ENCODE peak calls at places on chromosomes 5 and 9, in seven cellular contexts. One of them, this sample, is unnamed.
A peak's percentile ranks its signal among the peaks of the same experiment; 100 is the strongest.

GRCh38 chr5:56279291-56279690 is 46.2 kb upstream of the ANKRD55 start:
- DNase-seq in CD4-positive, alpha-beta T cell: no peak
- DNase-seq in OCI-LY7: no peak
- DNase-seq in A549: no peak
- DNase-seq in ascending aorta: no peak
- DNase-seq in substantia nigra: no peak
- DNase-seq in PC-3: no peak
- DNase-seq in this sample: no peak

GRCh38 chr9:130508218-130508617 is 63.5 kb downstream of the ASS1 start:
- DNase-seq in CD4-positive, alpha-beta T cell: no peak
- DNase-seq in OCI-LY7: no peak
- DNase-seq in A549: no peak
- DNase-seq in ascending aorta: no peak
- DNase-seq in substantia nigra: no peak
- DNase-seq in PC-3: no peak
- DNase-seq in this sample: no peak

GRCh38 chr5:107869459-107870115 is 198.8 kb upstream of the EFNA5 start:
- DNase-seq in CD4-positive, alpha-beta T cell: no peak
- DNase-seq in OCI-LY7: no peak
- DNase-seq in A549: peak; percentile 64
- DNase-seq in ascending aorta: no peak
- DNase-seq in substantia nigra: no peak
- DNase-seq in PC-3: peak; percentile 96
- DNase-seq in this sample: peak; percentile 86

GRCh38 chr5:57989378-57989777 is 470.5 kb downstream of the PLK2 start:
- DNase-seq in CD4-positive, alpha-beta T cell: no peak
- DNase-seq in OCI-LY7: no peak
- DNase-seq in A549: peak; percentile 52
- DNase-seq in ascending aorta: no peak
- DNase-seq in substantia nigra: no peak
- DNase-seq in PC-3: peak; percentile 68
- DNase-seq in this sample: peak; percentile 48

GRCh38 chr5:174083041-174083827 is 37.7 kb downstream of the NSG2 start:
- DNase-seq in CD4-positive, alpha-beta T cell: no peak
- DNase-seq in OCI-LY7: no peak
- DNase-seq in A549: no peak
- DNase-seq in ascending aorta: no peak
- DNase-seq in substantia nigra: no peak
- DNase-seq in PC-3: no peak
- DNase-seq in this sample: no peak

GRCh38 chr5:10467281-10468198 is 25.9 kb downstream of the ROPN1L start:
- DNase-seq in CD4-positive, alpha-beta T cell: no peak
- DNase-seq in OCI-LY7: no peak
- DNase-seq in A549: no peak
- DNase-seq in ascending aorta: no peak
- DNase-seq in substantia nigra: no peak
- DNase-seq in PC-3: peak; percentile 85
- DNase-seq in this sample: no peak

GRCh38 chr9:70921126-70921525 is 200.3 kb downstream of the TRPM3 start:
- DNase-seq in CD4-positive, alpha-beta T cell: no peak
- DNase-seq in OCI-LY7: no peak
- DNase-seq in A549: no peak
- DNase-seq in ascending aorta: no peak
- DNase-seq in substantia nigra: no peak
- DNase-seq in PC-3: no peak
- DNase-seq in this sample: no peak

GRCh38 chr5:151950681-151951080 is 26.0 kb upstream of the GLRA1 start:
- DNase-seq in CD4-positive, alpha-beta T cell: no peak
- DNase-seq in OCI-LY7: no peak
- DNase-seq in A549: no peak
- DNase-seq in ascending aorta: no peak
- DNase-seq in substantia nigra: no peak
- DNase-seq in PC-3: peak; percentile 12
- DNase-seq in this sample: no peak

GRCh38 chr5:60487885-60488425 is 212.0 kb downstream of the DEPDC1B start:
- DNase-seq in CD4-positive, alpha-beta T cell: no peak
- DNase-seq in OCI-LY7: no peak
- DNase-seq in A549: peak; percentile 46
- DNase-seq in ascending aorta: no peak
- DNase-seq in substantia nigra: no peak
- DNase-seq in PC-3: peak; percentile 35
- DNase-seq in this sample: peak; percentile 64

GRCh38 chr9:133182151-133182550 is 18.4 kb upstream of the GBGT1 start:
- DNase-seq in CD4-positive, alpha-beta T cell: no peak
- DNase-seq in OCI-LY7: no peak
- DNase-seq in A549: no peak
- DNase-seq in ascending aorta: no peak
- DNase-seq in substantia nigra: no peak
- DNase-seq in PC-3: no peak
- DNase-seq in this sample: no peak

GRCh38 chr5:179267671-179268071 is 77.6 kb downstream of the ADAMTS2 start:
- DNase-seq in CD4-positive, alpha-beta T cell: no peak
- DNase-seq in OCI-LY7: no peak
- DNase-seq in A549: no peak
- DNase-seq in ascending aorta: peak; percentile 63
- DNase-seq in substantia nigra: no peak
- DNase-seq in PC-3: no peak
- DNase-seq in this sample: no peak

GRCh38 chr5:179266291-179267070 is 78.8 kb downstream of the ADAMTS2 start:
- DNase-seq in CD4-positive, alpha-beta T cell: no peak
- DNase-seq in OCI-LY7: no peak
- DNase-seq in A549: no peak
- DNase-seq in ascending aorta: peak; percentile 58
- DNase-seq in substantia nigra: no peak
- DNase-seq in PC-3: no peak
- DNase-seq in this sample: no peak

GRCh38 chr5:179265529-179266290 is 79.6 kb downstream of the ADAMTS2 start:
- DNase-seq in CD4-positive, alpha-beta T cell: no peak
- DNase-seq in OCI-LY7: no peak
- DNase-seq in A549: no peak
- DNase-seq in ascending aorta: peak; percentile 99
- DNase-seq in substantia nigra: no peak
- DNase-seq in PC-3: peak; percentile 19
- DNase-seq in this sample: peak; percentile 72

GRCh38 chr5:179268399-179268952 is 76.8 kb downstream of the ADAMTS2 start:
- DNase-seq in CD4-positive, alpha-beta T cell: no peak
- DNase-seq in OCI-LY7: no peak
- DNase-seq in A549: no peak
- DNase-seq in ascending aorta: peak; percentile 47
- DNase-seq in substantia nigra: no peak
- DNase-seq in PC-3: no peak
- DNase-seq in this sample: no peak

GRCh38 chr5:179267071-179267670 is 78.1 kb downstream of the ADAMTS2 start:
- DNase-seq in CD4-positive, alpha-beta T cell: no peak
- DNase-seq in OCI-LY7: no peak
- DNase-seq in A549: no peak
- DNase-seq in ascending aorta: peak; percentile 63
- DNase-seq in substantia nigra: no peak
- DNase-seq in PC-3: no peak
- DNase-seq in this sample: no peak
- H3K27ac ChIP-seq in CD4-positive, alpha-beta T cell: no peak overlapping the region
- H3K27ac ChIP-seq in OCI-LY7: no peak overlapping the region
- H3K27ac ChIP-seq in A549: no peak overlapping the region
- H3K27ac ChIP-seq in ascending aorta: peak overlapping the region; percentile 33
- H3K27ac ChIP-seq in substantia nigra: no peak overlapping the region
- H3K27ac ChIP-seq in PC-3: no peak overlapping the region
- H3K27ac ChIP-seq in this sample: no peak overlapping the region

DNA sequence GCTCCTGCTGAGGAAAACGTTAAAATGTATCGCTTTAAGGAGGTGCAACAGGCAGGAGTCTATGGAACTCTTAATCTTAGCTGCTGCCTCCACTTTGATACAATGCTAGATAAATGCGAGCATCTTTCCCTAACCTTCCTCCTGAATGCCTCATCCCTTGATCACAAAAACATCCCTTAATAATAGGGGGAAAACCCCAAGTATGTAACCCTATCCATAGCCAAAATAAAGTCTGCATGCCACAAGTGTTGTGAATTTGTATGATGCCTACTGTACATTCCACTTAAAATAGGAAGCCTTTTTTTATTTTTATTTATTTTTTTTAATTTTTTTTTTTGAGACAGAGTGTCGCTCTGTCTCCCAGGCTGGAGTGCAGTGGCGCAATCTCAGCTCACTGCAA is 206.9 kb downstream of the AOPEP start:
- DNase-seq in CD4-positive, alpha-beta T cell: no peak
- DNase-seq in OCI-LY7: no peak
- DNase-seq in A549: no peak
- DNase-seq in ascending aorta: no peak
- DNase-seq in substantia nigra: no peak
- DNase-seq in PC-3: no peak
- DNase-seq in this sample: no peak
- H3K27ac ChIP-seq in CD4-positive, alpha-beta T cell: no peak overlapping the region
- H3K27ac ChIP-seq in OCI-LY7: no peak overlapping the region
- H3K27ac ChIP-seq in A549: peak overlapping the region; percentile 52
- H3K27ac ChIP-seq in ascending aorta: peak overlapping the region; percentile 71
- H3K27ac ChIP-seq in substantia nigra: no peak overlapping the region
- H3K27ac ChIP-seq in PC-3: no peak overlapping the region
- H3K27ac ChIP-seq in this sample: no peak overlapping the region

GRCh38 chr5:76954383-76954763 is 1.5 kb downstream of the CRHBP start:
- DNase-seq in CD4-positive, alpha-beta T cell: no peak
- DNase-seq in OCI-LY7: no peak
- DNase-seq in A549: no peak
- DNase-seq in ascending aorta: no peak
- DNase-seq in substantia nigra: no peak
- DNase-seq in PC-3: no peak
- DNase-seq in this sample: no peak

GRCh38 chr5:76947064-76947463 is 5.8 kb upstream of the CRHBP start:
- DNase-seq in CD4-positive, alpha-beta T cell: no peak
- DNase-seq in OCI-LY7: no peak
- DNase-seq in A549: no peak
- DNase-seq in ascending aorta: no peak
- DNase-seq in substantia nigra: no peak
- DNase-seq in PC-3: no peak
- DNase-seq in this sample: no peak

GRCh38 chr5:76953551-76954382 is 922 bp downstream of the CRHBP start:
- DNase-seq in CD4-positive, alpha-beta T cell: no peak
- DNase-seq in OCI-LY7: no peak
- DNase-seq in A549: peak; percentile 11
- DNase-seq in ascending aorta: no peak
- DNase-seq in substantia nigra: no peak
- DNase-seq in PC-3: no peak
- DNase-seq in this sample: no peak

GRCh38 chr5:76956033-76956432 is 3.2 kb downstream of the CRHBP start:
- DNase-seq in CD4-positive, alpha-beta T cell: no peak
- DNase-seq in OCI-LY7: no peak
- DNase-seq in A549: no peak
- DNase-seq in ascending aorta: no peak
- DNase-seq in substantia nigra: no peak
- DNase-seq in PC-3: no peak
- DNase-seq in this sample: no peak

GRCh38 chr5:76952795-76953536 is at the start of gene CRHBP:
- DNase-seq in CD4-positive, alpha-beta T cell: no peak
- DNase-seq in OCI-LY7: no peak
- DNase-seq in A549: no peak
- DNase-seq in ascending aorta: no peak
- DNase-seq in substantia nigra: no peak
- DNase-seq in PC-3: no peak
- DNase-seq in this sample: no peak
- H3K27ac ChIP-seq in CD4-positive, alpha-beta T cell: no peak within 1 kb of the TSS
- H3K27ac ChIP-seq in OCI-LY7: no peak within 1 kb of the TSS
- H3K27ac ChIP-seq in A549: no peak within 1 kb of the TSS
- H3K27ac ChIP-seq in ascending aorta: no peak within 1 kb of the TSS
- H3K27ac ChIP-seq in substantia nigra: peak within 1 kb of the TSS; percentile 36
- H3K27ac ChIP-seq in PC-3: no peak within 1 kb of the TSS
- H3K27ac ChIP-seq in this sample: no peak within 1 kb of the TSS

DNA sequence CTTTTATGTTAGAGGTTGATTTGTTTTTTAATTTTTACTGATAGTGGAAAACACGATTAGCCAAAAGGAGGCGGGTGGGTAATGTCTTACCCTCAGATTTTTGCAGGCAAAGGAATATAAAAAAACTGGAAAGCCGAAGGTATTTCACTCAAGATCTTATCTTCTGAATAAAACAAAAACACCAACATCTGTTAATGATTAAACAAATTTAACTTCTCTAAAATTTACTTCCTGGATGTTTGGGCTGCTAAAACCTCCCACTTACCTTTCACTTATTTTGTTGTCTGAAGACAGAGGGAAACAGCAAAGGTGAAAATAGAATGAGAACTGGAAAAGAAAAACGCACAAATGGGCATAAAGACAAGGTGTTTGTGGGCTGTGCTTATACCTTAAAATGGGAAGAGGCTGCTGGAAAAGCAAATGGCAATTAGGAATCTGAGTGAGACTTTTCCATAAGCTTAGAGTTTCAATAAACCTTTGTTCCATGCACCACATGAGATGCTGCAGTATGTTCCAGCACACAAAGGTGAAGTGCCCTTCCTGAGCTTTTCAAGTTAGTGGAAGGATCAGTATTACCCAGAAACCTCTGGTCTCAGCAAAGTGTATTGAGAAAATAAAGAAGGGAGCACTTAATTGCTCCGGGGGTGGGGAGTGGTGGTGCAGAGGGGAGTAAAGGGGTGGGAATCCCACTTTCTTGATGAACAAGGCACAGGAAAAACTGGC is 298.3 kb downstream of the BNC2 start:
- DNase-seq in CD4-positive, alpha-beta T cell: no peak
- DNase-seq in OCI-LY7: no peak
- DNase-seq in A549: no peak
- DNase-seq in ascending aorta: no peak
- DNase-seq in substantia nigra: no peak
- DNase-seq in PC-3: peak; percentile 1
- DNase-seq in this sample: no peak
- H3K27ac ChIP-seq in CD4-positive, alpha-beta T cell: no peak overlapping the region
- H3K27ac ChIP-seq in OCI-LY7: no peak overlapping the region
- H3K27ac ChIP-seq in A549: no peak overlapping the region
- H3K27ac ChIP-seq in ascending aorta: no peak overlapping the region
- H3K27ac ChIP-seq in substantia nigra: no peak overlapping the region
- H3K27ac ChIP-seq in PC-3: no peak overlapping the region
- H3K27ac ChIP-seq in this sample: no peak overlapping the region

GRCh38 chr9:26940779-26941178 is 6.3 kb downstream of the PLAA start:
- DNase-seq in CD4-positive, alpha-beta T cell: no peak
- DNase-seq in OCI-LY7: no peak
- DNase-seq in A549: no peak
- DNase-seq in ascending aorta: no peak
- DNase-seq in substantia nigra: no peak
- DNase-seq in PC-3: no peak
- DNase-seq in this sample: no peak
- H3K27ac ChIP-seq in CD4-positive, alpha-beta T cell: no peak overlapping the region
- H3K27ac ChIP-seq in OCI-LY7: no peak overlapping the region
- H3K27ac ChIP-seq in A549: no peak overlapping the region
- H3K27ac ChIP-seq in ascending aorta: no peak overlapping the region
- H3K27ac ChIP-seq in substantia nigra: no peak overlapping the region
- H3K27ac ChIP-seq in PC-3: no peak overlapping the region
- H3K27ac ChIP-seq in this sample: no peak overlapping the region

DNA sequence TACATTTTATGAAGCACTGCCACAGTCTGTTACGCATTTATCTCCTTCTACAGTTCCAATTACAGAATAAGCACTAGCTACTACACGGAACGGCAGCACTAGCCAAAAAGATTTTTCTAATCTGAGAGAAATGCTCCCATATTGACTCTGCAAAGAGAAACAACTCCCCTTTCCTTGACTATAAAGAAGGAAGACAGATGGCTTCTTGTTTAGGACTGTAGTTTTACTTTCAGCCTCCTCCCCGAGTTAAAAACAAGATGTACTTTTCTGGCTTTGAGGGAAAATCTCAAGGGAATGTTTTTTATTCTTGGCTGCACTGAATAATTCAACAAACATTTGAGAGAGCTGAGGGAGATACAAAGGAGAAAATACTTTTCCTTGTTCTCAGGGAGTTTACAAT is 1.9 kb upstream of the SLC44A1 start:
- DNase-seq in CD4-positive, alpha-beta T cell: no peak
- DNase-seq in OCI-LY7: no peak
- DNase-seq in A549: no peak
- DNase-seq in ascending aorta: no peak
- DNase-seq in substantia nigra: no peak
- DNase-seq in PC-3: no peak
- DNase-seq in this sample: no peak
- H3K27ac ChIP-seq in CD4-positive, alpha-beta T cell: no peak overlapping the region
- H3K27ac ChIP-seq in OCI-LY7: no peak overlapping the region
- H3K27ac ChIP-seq in A549: no peak overlapping the region
- H3K27ac ChIP-seq in ascending aorta: peak overlapping the region; percentile 6
- H3K27ac ChIP-seq in substantia nigra: peak overlapping the region; percentile 81
- H3K27ac ChIP-seq in PC-3: no peak overlapping the region
- H3K27ac ChIP-seq in this sample: no peak overlapping the region